ENCODE peak calls at places on chromosomes 7 and 10, in nine cellular contexts. O is kidney tubule cell; I is GM19239; C is Right ventricle myocardium inferior; H is T-helper 1 cell; M is transverse colon; S is GM23248; B is central memory CD4-positive, alpha-beta T cell; U is AG20443. P is an unnamed sample.

GRCh38 chr10:118903251-118903650 is 126.3 kb upstream of the NANOS1 start:
- DNase-seq in O (no peak), U (peak), M (no peak), I (no peak), H (no peak), C (no peak), B (no peak), S (no peak), P (no peak)

GRCh38 chr7:158707610-158708009 is 3.0 kb upstream of the NCAPG2 start:
- DNase-seq in I (no peak), U (no peak), O (no peak), C (no peak), H (no peak), B (no peak), S (peak), M (no peak), P (no peak)

GRCh38 chr7:49174396-49174795 is 250.0 kb downstream of the CDC14C start:
- DNase-seq in C (no peak), U (no peak), H (no peak), M (no peak), S (no peak), O (peak), B (no peak), I (no peak), P (no peak)

GRCh38 chr10:86497621-86498020 is 24.0 kb downstream of the WAPL start:
- DNase-seq in O (peak), B (no peak), C (no peak), M (no peak), S (no peak), U (no peak), I (no peak), H (no peak), P (no peak)

GRCh38 chr10:100520811-100521210 is 1.1 kb upstream of the SEC31B start:
- DNase-seq in S (peak), M (no peak), B (no peak), O (peak), H (no peak), U (no peak), I (no peak), C (no peak), P (no peak)

GRCh38 chr7:83155407-83155806 is 7.3 kb downstream of the PCLO start:
- DNase-seq in M (no peak), H (no peak), B (no peak), S (no peak), O (no peak), I (no peak), U (no peak), C (no peak), P (no peak)

GRCh38 chr7:39410582-39410981 is 155.6 kb upstream of the YAE1 start:
- DNase-seq in S (peak), H (no peak), O (no peak), I (no peak), C (no peak), B (no peak), U (no peak), M (no peak), P (no peak)

GRCh38 chr7:44981035-44981706 is 2.4 kb upstream of the MYO1G start:
- DNase-seq in U (no peak), B (no peak), S (no peak), C (no peak), H (no peak), I (no peak), M (no peak), O (no peak), P (no peak)

GRCh38 chr7:122304604-122304975 is at the start of gene FEZF1:
- DNase-seq in I (no peak), O (no peak), M (no peak), C (no peak), B (no peak), U (no peak), S (peak), H (no peak), P (peak)

GRCh38 chr7:73341877-73342276 is 13.9 kb downstream of the FKBP6 start:
- DNase-seq in M (no peak), C (no peak), H (no peak), O (peak), S (peak), B (no peak), I (no peak), U (peak), P (no peak)

GRCh38 chr10:69911571-69912528 is 110.1 kb downstream of the COL13A1 start:
- DNase-seq in I (no peak), U (no peak), M (no peak), H (no peak), C (no peak), B (no peak), O (no peak), S (no peak), P (peak)

GRCh38 chr10:131997366-131998049 is 15.8 kb upstream of the BNIP3 start:
- DNase-seq in I (no peak), C (no peak), B (no peak), M (peak), S (peak), U (peak), H (no peak), O (no peak), P (peak)

GRCh38 chr7:12686894-12687212 is 580 bp upstream of the ARL4A start:
- DNase-seq in O (no peak), H (no peak), U (no peak), M (no peak), C (no peak), I (no peak), B (no peak), S (no peak), P (no peak)

GRCh38 chr10:5818048-5818331 is 4.8 kb upstream of the GDI2 start:
- DNase-seq in S (no peak), C (no peak), U (no peak), B (no peak), O (no peak), H (no peak), I (no peak), M (no peak), P (no peak)

GRCh38 chr10:62424026-62424425 is 49.9 kb downstream of the ZNF365 start:
- DNase-seq in S (no peak), I (no peak), M (no peak), B (no peak), U (no peak), H (no peak), O (no peak), C (no peak), P (no peak)

GRCh38 chr10:63757067-63757466 is 235.9 kb downstream of the REEP3 start:
- DNase-seq in S (peak), I (no peak), H (no peak), U (no peak), B (no peak), C (no peak), M (no peak), O (no peak), P (no peak)

GRCh38 chr10:109898666-109899577 is 24.4 kb downstream of the XPNPEP1 start:
- DNase-seq in I (no peak), H (no peak), U (peak), S (peak), C (no peak), B (no peak), O (peak), M (no peak), P (peak)

GRCh38 chr10:102837230-102837721 is at the start of gene CYP17A1:
- DNase-seq in C (no peak), S (no peak), B (no peak), U (no peak), I (no peak), H (no peak), M (no peak), O (peak), P (peak)

GRCh38 chr7:76505168-76506080 is 4.9 kb upstream of the UPK3B start:
- DNase-seq in M (no peak), U (peak), O (no peak), S (no peak), C (no peak), H (no peak), I (no peak), B (no peak), P (no peak)

GRCh38 chr10:34320265-34320664 is 494.8 kb downstream of the PARD3 start:
- DNase-seq in S (no peak), O (no peak), U (no peak), B (no peak), H (no peak), M (no peak), I (no peak), C (no peak), P (no peak)

GRCh38 chr10:97499561-97500296 is 1.0 kb downstream of the UBTD1 start:
- DNase-seq in O (peak), M (peak), U (peak), B (no peak), I (no peak), C (peak), H (no peak), S (peak), P (peak)

GRCh38 chr10:31888442-31888841 is 40.2 kb downstream of the ARHGAP12 start:
- DNase-seq in S (no peak), H (no peak), O (no peak), U (no peak), C (no peak), B (no peak), I (no peak), M (no peak), P (no peak)

GRCh38 chr7:77940647-77941046 is 142.1 kb downstream of the PHTF2 start:
- DNase-seq in B (no peak), H (no peak), S (peak), I (peak), O (peak), U (peak), M (peak), C (no peak), P (no peak)

GRCh38 chr10:124347956-124348355 is 70.8 kb downstream of the OAT start:
- DNase-seq in S (no peak), M (no peak), B (no peak), H (no peak), U (no peak), O (no peak), I (no peak), C (no peak), P (no peak)

GRCh38 chr7:31633894-31634494 is 53.0 kb upstream of the PPP1R17 start:
- DNase-seq in S (peak), O (peak), M (peak), B (no peak), I (peak), H (no peak), U (peak), C (no peak), P (peak)

GRCh38 chr10:82318533-82318932 is 443.5 kb downstream of the NRG3 start:
- DNase-seq in U (no peak), M (no peak), C (no peak), B (no peak), I (no peak), O (no peak), S (no peak), H (no peak), P (no peak)

GRCh38 chr10:16809074-16809718 is 8.0 kb downstream of the RSU1 start:
- DNase-seq in H (peak), O (peak), M (peak), I (peak), B (peak), U (peak), S (peak), C (no peak), P (peak)

GRCh38 chr10:86281396-86281795 is 85.2 kb downstream of the GRID1 start:
- DNase-seq in M (no peak), C (no peak), B (no peak), S (no peak), U (no peak), I (no peak), H (no peak), O (no peak), P (no peak)

GRCh38 chr10:32038777-32039176 is 17.4 kb downstream of the KIF5B start:
- DNase-seq in H (no peak), M (no peak), I (no peak), C (no peak), U (no peak), O (no peak), S (no peak), B (no peak), P (no peak)

GRCh38 chr7:67631496-67631895 is 634.9 kb downstream of the TYW1 start:
- DNase-seq in B (no peak), C (no peak), S (no peak), M (no peak), I (no peak), O (no peak), H (no peak), U (no peak), P (no peak)

GRCh38 chr7:115558186-115558585 is 472.4 kb downstream of the TFEC start:
- DNase-seq in U (peak), C (no peak), H (no peak), O (no peak), I (no peak), M (no peak), B (no peak), S (peak), P (no peak)

GRCh38 chr10:100510533-100511308 is 8.9 kb downstream of the SEC31B start:
- DNase-seq in U (no peak), M (no peak), B (peak), H (peak), O (peak), I (no peak), S (no peak), C (no peak), P (no peak)

P was measured in mucosa of gallbladder.